ENCODE peak calls at places on chromosome 22, in seven cellular contexts. R is ACHN; K is type B pancreatic cell; W is activated CD8-positive, alpha-beta T cell treated with anti-CD3 and anti-CD28 coated beads for 36 hours; I is naive thymus-derived CD8-positive, alpha-beta T cell; C is AG09309; Q is Calu3. P is an unnamed sample.

GRCh38 chr22:48473202-48473601 is 1354.5 kb downstream of the BRD1 start:
- DNase-seq in R (no peak), K (no peak), W (no peak), I (no peak), C (no peak), Q (no peak), P (no peak)

GRCh38 chr22:19807161-19807913 is 46.8 kb downstream of the TBX1 start:
- DNase-seq in R (no peak), K (no peak), W (no peak), I (no peak), C (no peak), Q (no peak), P (no peak)

GRCh38 chr22:40602231-40602630 is 34.3 kb downstream of the MRTFA start:
- DNase-seq in R (no peak), K (no peak), W (no peak), I (no peak), C (no peak), Q (no peak), P (peak; percentile 13)

GRCh38 chr22:38504731-38505594 is 1.1 kb downstream of the DDX17 start:
- DNase-seq in R (peak; percentile 44), K (no peak), W (peak; percentile 83), I (peak; percentile 50), C (no peak), Q (peak; percentile 40), P (peak; percentile 45)

GRCh38 chr22:38729946-38730345 is 24.2 kb downstream of the GTPBP1 start:
- DNase-seq in R (no peak), K (no peak), W (no peak), I (no peak), C (no peak), Q (no peak), P (no peak)

GRCh38 chr22:20148414-20148813 is 2.4 kb downstream of the CCDC188 start:
- DNase-seq in R (no peak), K (no peak), W (no peak), I (no peak), C (no peak), Q (no peak), P (no peak)

GRCh38 chr22:20198527-20199319 is 47.9 kb upstream of the CCDC188 start:
- DNase-seq in R (no peak), K (no peak), W (no peak), I (no peak), C (no peak), Q (no peak), P (no peak)

GRCh38 chr22:19576460-19577421 is 52.5 kb upstream of the CLDN5 start:
- DNase-seq in R (peak; percentile 46), K (no peak), W (peak; percentile 81), I (no peak), C (peak; percentile 20), Q (peak; percentile 13), P (peak; percentile 82)

GRCh38 chr22:45638834-45639746 is 32.5 kb upstream of the ATXN10 start:
- DNase-seq in R (no peak), K (no peak), W (no peak), I (no peak), C (no peak), Q (peak; percentile 94), P (peak; percentile 66)

GRCh38 chr22:44196731-44197131 is 16.0 kb downstream of the PARVG start:
- DNase-seq in R (no peak), K (no peak), W (no peak), I (no peak), C (no peak), Q (no peak), P (no peak)

GRCh38 chr22:39352301-39352867 is 2.6 kb downstream of the SYNGR1 start:
- DNase-seq in R (no peak), K (no peak), W (no peak), I (peak; percentile 10), C (no peak), Q (no peak), P (no peak)

GRCh38 chr22:30474683-30475424 is 3.0 kb upstream of the SEC14L3 start:
- DNase-seq in R (no peak), K (no peak), W (peak; percentile 37), I (peak; percentile 33), C (no peak), Q (peak; percentile 68), P (no peak)

GRCh38 chr22:17754233-17754925 is 19.9 kb downstream of the BID start:
- DNase-seq in R (no peak), K (no peak), W (peak; percentile 63), I (peak; percentile 46), C (no peak), Q (peak; percentile 25), P (no peak)

GRCh38 chr22:49258107-49259010 is 569.3 kb downstream of the BRD1 start:
- DNase-seq in R (no peak), K (peak; percentile 42), W (no peak), I (no peak), C (no peak), Q (no peak), P (no peak)